ENCODE peak calls at places on chromosome 5, in six cellular contexts. M is DMS 273 treated with DMSO at 0.1 percent for 48 hours; U is endodermal cell; W is fibroblast of lung; N is stimulated activated CD8-positive, alpha-beta memory T cell treated with anti-CD3 and anti-CD28 coated beads, Interleukin-15, amount 100 ng/mL, for 24 hours; K is mesenchymal stem cell. A is an unnamed sample.

GRCh38 chr5:132099073-132099748 is 25.6 kb downstream of the CSF2 start:
- DNase-seq in M (no peak), U (peak; percentile 29), W (no peak), N (no peak), K (no peak), A (no peak)

GRCh38 chr5:96626956-96627355 is 35.2 kb upstream of the CAST start:
- DNase-seq in M (no peak), U (no peak), W (peak; percentile 66), N (no peak), K (peak; percentile 70), A (no peak)

GRCh38 chr5:158538506-158539074 is 561.1 kb downstream of the EBF1 start:
- DNase-seq in M (no peak), U (peak; percentile 76), W (no peak), N (no peak), K (no peak), A (no peak)

GRCh38 chr5:149175346-149176113 is 34.2 kb downstream of the ABLIM3 start:
- DNase-seq in M (no peak), U (no peak), W (peak; percentile 63), N (no peak), K (no peak), A (no peak)

GRCh38 chr5:180823938-180824629 is 21.5 kb upstream of the MGAT1 start:
- DNase-seq in M (no peak), U (no peak), W (no peak), N (no peak), K (no peak), A (no peak)

GRCh38 chr5:33241826-33242225 is 198.9 kb upstream of the TARS1 start:
- DNase-seq in M (no peak), U (no peak), W (no peak), N (no peak), K (peak; percentile 14), A (no peak)

GRCh38 chr5:175521313-175521833 is 43.0 kb downstream of the SFXN1 start:
- DNase-seq in M (no peak), U (no peak), W (no peak), N (no peak), K (no peak), A (no peak)

GRCh38 chr5:180470966-180471582 is 23.1 kb upstream of the CNOT6 start:
- DNase-seq in M (peak; percentile 3), U (peak; percentile 88), W (peak; percentile 66), N (peak; percentile 6), K (peak; percentile 64), A (no peak)

GRCh38 chr5:3310551-3311340 is 284.9 kb upstream of the IRX1 start:
- DNase-seq in M (no peak), U (peak; percentile 22), W (no peak), N (no peak), K (no peak), A (peak; percentile 97)

GRCh38 chr5:120988970-120989369 is 524.9 kb downstream of the PRR16 start:
- DNase-seq in M (no peak), U (no peak), W (peak; percentile 6), N (no peak), K (peak; percentile 1), A (no peak)

GRCh38 chr5:134005415-134006118 is 792 bp upstream of the VDAC1 start:
- DNase-seq in M (no peak), U (peak; percentile 85), W (peak; percentile 25), N (no peak), K (no peak), A (no peak)

GRCh38 chr5:88388476-88389170 is 120.0 kb upstream of the TMEM161B start:
- DNase-seq in M (no peak), U (peak; percentile 70), W (no peak), N (no peak), K (no peak), A (no peak)

GRCh38 chr5:53478411-53479044 is 1.9 kb upstream of the FST start:
- DNase-seq in M (peak; percentile 75), U (peak; percentile 84), W (peak; percentile 78), N (no peak), K (peak; percentile 76), A (no peak)

GRCh38 chr5:171295801-171296200 is 13.2 kb upstream of the TLX3 start:
- DNase-seq in M (no peak), U (no peak), W (no peak), N (no peak), K (no peak), A (no peak)

GRCh38 chr5:154370119-154370518 is 75.7 kb upstream of the SAP30L start:
- DNase-seq in M (no peak), U (peak; percentile 71), W (no peak), N (no peak), K (peak; percentile 46), A (no peak)

GRCh38 chr5:172091956-172092732 is 85.7 kb upstream of the FBXW11 start:
- DNase-seq in M (no peak), U (no peak), W (no peak), N (no peak), K (no peak), A (peak; percentile 14)

GRCh38 chr5:11227064-11227463 is 466.0 kb upstream of the DAP start:
- DNase-seq in M (no peak), U (no peak), W (no peak), N (no peak), K (no peak), A (no peak)

GRCh38 chr5:2194949-2195348 is 312.2 kb upstream of the IRX4 start:
- DNase-seq in M (no peak), U (no peak), W (no peak), N (no peak), K (no peak), A (no peak)

GRCh38 chr5:57456531-57457135 is 26.0 kb downstream of the ACTBL2 start:
- DNase-seq in M (peak; percentile 22), U (no peak), W (no peak), N (no peak), K (no peak), A (no peak)

GRCh38 chr5:137580030-137580429 is 80.9 kb upstream of the SPOCK1 start:
- DNase-seq in M (no peak), U (peak; percentile 51), W (no peak), N (no peak), K (no peak), A (no peak)

GRCh38 chr5:115557667-115558387 is 13.3 kb upstream of the FEM1C start:
- DNase-seq in M (no peak), U (no peak), W (no peak), N (no peak), K (peak; percentile 33), A (no peak)

GRCh38 chr5:177091232-177091631 is 4.5 kb downstream of the FGFR4 start:
- DNase-seq in M (no peak), U (no peak), W (no peak), N (no peak), K (no peak), A (no peak)

GRCh38 chr5:130222638-130223037 is 318.4 kb downstream of the CHSY3 start:
- DNase-seq in M (no peak), U (no peak), W (peak; percentile 8), N (no peak), K (no peak), A (no peak)

GRCh38 chr5:102762095-102762534 is 7.0 kb downstream of the PAM start:
- DNase-seq in M (no peak), U (no peak), W (peak; percentile 61), N (no peak), K (peak; percentile 66), A (no peak)

GRCh38 chr5:7781899-7782298 is 69.0 kb downstream of the CFAP90 start:
- DNase-seq in M (no peak), U (no peak), W (no peak), N (no peak), K (no peak), A (no peak)

GRCh38 chr5:66406761-66407289 is 189.4 kb upstream of the MAST4 start:
- DNase-seq in M (peak; percentile 50), U (no peak), W (no peak), N (no peak), K (no peak), A (no peak)

GRCh38 chr5:113375492-113376060 is 59.2 kb downstream of the TSSK1B start:
- DNase-seq in M (no peak), U (no peak), W (no peak), N (no peak), K (no peak), A (no peak)

GRCh38 chr5:74945561-74946165 is 79.5 kb upstream of the FAM169A start:
- DNase-seq in M (no peak), U (no peak), W (no peak), N (no peak), K (no peak), A (no peak)

A was measured in breast epithelium.